ENCODE peak calls at places on chromosomes 12 and 14, in six cellular contexts. Z is heart right ventricle, N is body of pancreas, P is HCT116, V is kidney, X is fibroblast of lung. Y is an unnamed sample. For H3K4me1, the result is how much of the 10 kb centered on the place peaks cover.

GRCh38 chr12:27331299-27331926 is 1.2 kb upstream of the BMAL2 start:
- DNase-seq in Z (no peak), N (no peak), P (peak), V (no peak), X (peak), Y (no peak)

GRCh38 chr12:124538194-124539082 is 29.0 kb downstream of the NCOR2 start:
- DNase-seq in Z (peak), N (no peak), P (no peak), V (peak), X (no peak), Y (no peak)

GRCh38 chr12:117045998-117046374 is 53.2 kb downstream of the TESC start:
- DNase-seq in Z (no peak), N (no peak), P (no peak), V (no peak), X (no peak), Y (no peak)

GRCh38 chr12:116441292-116441691 is 117.9 kb upstream of the MAP1LC3B2 start:
- DNase-seq in Z (no peak), N (no peak), P (no peak), V (no peak), X (no peak), Y (peak)

GRCh38 chr14:70811578-70811977 is 2.3 kb upstream of the MAP3K9 start:
- DNase-seq in Z (no peak), N (no peak), P (no peak), V (no peak), X (no peak), Y (no peak)

GRCh38 chr12:5273709-5274108 is 158.2 kb upstream of the NTF3 start:
- DNase-seq in Z (no peak), N (no peak), P (no peak), V (no peak), X (no peak), Y (no peak)

GRCh38 chr12:88944403-88944802 is 364.1 kb upstream of the KITLG start:
- DNase-seq in Z (no peak), N (no peak), P (peak), V (no peak), X (peak), Y (no peak)

GRCh38 chr12:128069359-128069997 is 197.5 kb upstream of the TMEM132C start:
- DNase-seq in Z (no peak), N (no peak), P (peak), V (no peak), X (peak), Y (no peak)

GRCh38 chr14:20802341-20803084 is at the start of gene RNASE1:
- DNase-seq in Z (no peak), N (peak), P (no peak), V (no peak), X (no peak), Y (no peak)

DNA sequence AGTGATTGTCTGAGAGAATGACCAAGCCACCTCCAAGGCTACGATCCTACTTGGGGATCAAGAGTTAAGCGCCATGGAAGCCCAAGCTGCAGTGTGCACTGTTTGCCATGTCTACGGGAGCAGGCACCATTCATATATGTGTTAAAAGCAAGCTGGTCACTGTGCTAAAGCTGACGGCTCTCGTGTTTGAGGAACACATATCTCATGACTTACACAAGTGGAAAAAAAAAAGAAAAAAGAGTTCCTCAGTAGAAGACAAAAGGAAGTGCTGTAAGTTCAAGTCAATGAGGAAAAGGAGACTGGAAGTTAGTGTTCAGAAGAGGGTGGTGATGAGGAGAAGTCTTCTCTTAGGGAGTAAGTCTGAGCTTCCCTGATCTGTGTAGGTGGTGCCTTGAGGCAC is 4.9 kb upstream of the PTCSC3 start:
- DNase-seq in Z (no peak), N (no peak), P (no peak), V (no peak), X (no peak), Y (no peak)
- H3K4me3 ChIP-seq in Z (no peak), N (no peak), P (no peak), V (no peak), X (no peak), Y (no peak)

GRCh38 chr12:50082644-50083043 is 2.5 kb upstream of the SMARCD1 start:
- DNase-seq in Z (no peak), N (no peak), P (no peak), V (peak), X (no peak), Y (no peak)
- H3K27ac ChIP-seq in Z (no peak), N (no peak), P (no peak), V (no peak), X (no peak), Y (no peak)

DNA sequence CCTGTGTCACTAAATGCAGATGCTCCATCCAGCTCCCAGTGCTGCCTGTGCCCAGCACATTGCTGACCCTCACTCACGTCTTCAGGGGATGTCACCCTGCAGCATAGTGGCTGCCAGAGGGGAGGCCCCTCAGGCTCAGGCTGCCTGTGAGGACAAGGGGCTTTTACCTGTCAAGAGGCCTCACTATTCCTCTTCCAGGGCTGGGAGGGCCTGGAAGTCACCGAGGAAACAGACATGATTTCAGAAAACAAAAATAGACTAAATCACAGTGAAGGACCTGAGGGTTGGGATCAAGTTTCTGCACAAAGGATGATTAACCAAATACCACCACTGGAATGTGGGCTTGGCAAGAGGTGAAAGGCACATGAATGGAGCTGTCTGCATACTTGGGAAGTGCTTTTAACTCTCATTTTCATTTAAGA is 1202.3 kb downstream of the BCL11B start:
- DNase-seq in Z (no peak), N (peak), P (no peak), V (no peak), X (peak), Y (no peak)
- H3K4me1 ChIP-seq in Z (under half), N (under half), P (under half), V (under half), X (under half), Y (under half)

DNA sequence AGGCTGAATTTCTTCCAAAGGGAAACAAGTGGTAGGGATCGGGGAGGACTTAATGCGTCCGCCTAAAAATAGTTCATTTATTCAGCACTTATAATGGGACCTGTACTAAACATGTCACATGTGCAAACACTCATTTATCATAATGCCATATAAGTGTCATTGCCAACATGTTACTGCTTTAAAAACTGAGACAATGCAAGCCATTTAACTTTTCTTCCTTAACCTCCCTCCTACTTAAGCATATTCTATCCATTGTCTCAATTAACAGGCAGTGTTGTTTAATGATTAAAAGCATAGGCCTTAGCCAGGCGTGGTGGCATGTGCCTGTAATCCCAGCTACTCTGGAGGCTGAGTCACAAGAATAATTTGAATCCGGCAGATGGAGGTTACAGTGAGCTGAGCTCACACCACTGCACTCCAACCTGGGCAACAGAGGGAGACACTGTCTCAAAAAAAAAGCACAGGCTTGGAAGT is 13.5 kb upstream of the SCFD1 start:
- DNase-seq in Z (no peak), N (peak), P (no peak), V (no peak), X (peak), Y (no peak)
- H3K4me3 ChIP-seq in Z (no peak), N (no peak), P (no peak), V (no peak), X (no peak), Y (no peak)

GRCh38 chr12:47822863-47823262 is 3.2 kb upstream of the HDAC7 start:
- DNase-seq in Z (no peak), N (no peak), P (no peak), V (no peak), X (no peak), Y (no peak)

GRCh38 chr12:47824198-47824597 is 4.5 kb upstream of the HDAC7 start:
- DNase-seq in Z (no peak), N (no peak), P (no peak), V (no peak), X (no peak), Y (no peak)

GRCh38 chr12:47823422-47824086 is 3.9 kb upstream of the HDAC7 start:
- DNase-seq in Z (no peak), N (no peak), P (no peak), V (no peak), X (no peak), Y (no peak)

GRCh38 chr12:47824629-47825028 is 4.9 kb upstream of the HDAC7 start:
- DNase-seq in Z (no peak), N (no peak), P (no peak), V (no peak), X (no peak), Y (no peak)

DNA sequence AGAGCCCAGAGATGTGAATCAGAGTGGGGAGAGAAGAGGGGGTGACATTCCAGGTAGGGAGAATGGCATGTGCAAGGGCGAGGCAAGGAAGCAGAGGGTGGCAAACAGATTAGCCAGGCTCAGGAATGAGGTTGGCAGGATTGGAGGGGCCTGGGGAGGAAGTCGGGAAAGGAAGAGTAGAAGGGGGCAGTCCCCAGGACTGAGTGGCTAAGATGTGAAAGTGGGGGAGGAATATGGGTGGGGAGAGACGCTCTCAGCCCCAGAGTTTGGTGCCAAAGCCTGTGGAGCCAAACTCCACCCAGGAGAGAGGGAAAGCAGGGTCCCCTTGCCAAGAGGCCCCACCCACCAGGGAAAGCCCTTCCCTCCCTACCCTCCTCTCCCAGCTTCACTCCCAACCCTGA is 5.5 kb upstream of the HDAC7 start:
- DNase-seq in Z (peak), N (peak), P (no peak), V (no peak), X (no peak), Y (peak)
- H3K27ac ChIP-seq in Z (peak), N (peak), P (peak), V (peak), X (no peak), Y (peak)

Y was measured in upper lobe of right lung.